ENCODE peak calls at places on chromosomes 1 and 21, in nine cellular contexts. K is GM06990; V is activated B cell treated with CpG ODN at 0.5 μM for 24 hours; T is psoas muscle; I is astrocyte of the cerebellum; E is heart left ventricle; W is RWPE1; J is CD4-positive, alpha-beta T cell; N is BJ. Q is an unnamed sample.

GRCh38 chr1:239189998-239190512 is 196.3 kb upstream of the CHRM3 start:
- DNase-seq in I (no peak), V (no peak), J (no peak), K (no peak), N (no peak), E (no peak), T (no peak), W (no peak), Q (no peak)

GRCh38 chr1:17531682-17532487 is 7.6 kb upstream of the ARHGEF10L start:
- DNase-seq in T (peak), N (no peak), V (no peak), E (peak), I (no peak), J (no peak), W (no peak), K (no peak), Q (no peak)

GRCh38 chr1:229579101-229579651 is 20.7 kb upstream of the ABCB10 start:
- DNase-seq in J (no peak), V (no peak), K (no peak), W (no peak), E (peak), I (no peak), N (no peak), T (no peak), Q (no peak)

GRCh38 chr1:77281491-77282186 is at the start of gene AK5:
- DNase-seq in V (peak), K (peak), I (no peak), T (peak), E (peak), J (peak), N (no peak), W (peak), Q (no peak)

GRCh38 chr1:94357661-94358060 is 60.5 kb upstream of the ABCD3 start:
- DNase-seq in W (no peak), N (no peak), E (no peak), K (no peak), J (no peak), V (no peak), T (no peak), I (no peak), Q (no peak)

GRCh38 chr1:111223126-111223443 is 4.4 kb upstream of the CHI3L2 start:
- DNase-seq in N (no peak), J (no peak), V (no peak), I (no peak), T (no peak), K (no peak), E (no peak), W (no peak), Q (no peak)

GRCh38 chr1:29548091-29548490 is 311.8 kb downstream of the PTPRU start:
- DNase-seq in I (no peak), K (no peak), W (no peak), T (no peak), E (no peak), V (no peak), N (no peak), J (no peak), Q (no peak)

GRCh38 chr1:21234779-21235178 is 55.5 kb downstream of the ECE1 start:
- DNase-seq in V (no peak), W (no peak), N (no peak), I (no peak), E (no peak), T (no peak), J (no peak), K (no peak), Q (no peak)

GRCh38 chr1:116130376-116130775 is 19.2 kb downstream of the MAB21L3 start:
- DNase-seq in K (no peak), J (no peak), T (no peak), I (no peak), V (no peak), E (no peak), N (no peak), W (no peak), Q (no peak)

GRCh38 chr1:31567956-31568570 is 8.3 kb upstream of the TINAGL1 start:
- DNase-seq in V (no peak), K (no peak), N (no peak), E (no peak), T (no peak), J (no peak), I (no peak), W (no peak), Q (no peak)

GRCh38 chr1:73749996-73750395 is 448.0 kb downstream of the LRRIQ3 start:
- DNase-seq in I (no peak), J (no peak), K (no peak), E (no peak), W (no peak), V (no peak), T (no peak), N (no peak), Q (no peak)

GRCh38 chr1:108913105-108913948 is 36.5 kb downstream of the GPSM2 start:
- DNase-seq in W (no peak), V (no peak), J (no peak), T (no peak), I (no peak), E (no peak), K (no peak), N (no peak), Q (no peak)

GRCh38 chr1:38125837-38126520 is 79.4 kb upstream of the POU3F1 start:
- DNase-seq in J (no peak), T (no peak), W (peak), E (no peak), K (no peak), N (no peak), V (no peak), I (no peak), Q (no peak)

GRCh38 chr1:181485276-181486097 is 2.2 kb downstream of the CACNA1E start:
- DNase-seq in N (no peak), E (no peak), K (peak), W (peak), V (no peak), T (no peak), I (no peak), J (no peak), Q (no peak)

GRCh38 chr1:89464008-89464407 is 60.6 kb upstream of the LRRC8B start:
- DNase-seq in E (no peak), I (no peak), N (no peak), J (no peak), K (peak), T (no peak), W (no peak), V (no peak), Q (no peak)

GRCh38 chr1:147389532-147390184 is 147.2 kb downstream of the CHD1L start:
- DNase-seq in T (peak), J (no peak), I (peak), V (no peak), E (no peak), W (peak), N (peak), K (peak), Q (no peak)

GRCh38 chr1:209835782-209836298 is 8.1 kb downstream of the UTP25 start:
- DNase-seq in K (no peak), T (no peak), N (no peak), I (peak), W (no peak), V (no peak), E (no peak), J (no peak), Q (no peak)

GRCh38 chr1:209627349-209628196 is 24.7 kb downstream of the LAMB3 start:
- DNase-seq in K (peak), T (peak), W (no peak), I (peak), E (peak), J (peak), N (no peak), V (peak), Q (no peak)

GRCh38 chr1:87765686-87766085 is 437.0 kb downstream of the LMO4 start:
- DNase-seq in W (no peak), N (no peak), K (no peak), T (no peak), E (no peak), I (no peak), V (no peak), J (no peak), Q (no peak)

GRCh38 chr1:61230523-61230922 is 148.2 kb downstream of the NFIA start:
- DNase-seq in J (no peak), N (no peak), E (no peak), K (no peak), V (no peak), W (no peak), I (no peak), T (no peak), Q (no peak)

GRCh38 chr1:81008298-81008697 is 792.4 kb upstream of the ADGRL2 start:
- DNase-seq in N (no peak), J (no peak), E (no peak), I (no peak), W (no peak), V (no peak), T (no peak), K (no peak), Q (no peak)

GRCh38 chr1:63624911-63625310 is 31.7 kb downstream of the PGM1 start:
- DNase-seq in E (no peak), J (no peak), N (no peak), I (no peak), T (no peak), V (no peak), K (no peak), W (peak), Q (no peak)

GRCh38 chr1:218633238-218633948 is 288.3 kb downstream of the TGFB2 start:
- DNase-seq in K (no peak), V (no peak), W (no peak), E (no peak), T (peak), N (no peak), J (no peak), I (no peak), Q (no peak)

GRCh38 chr1:209095627-209096595 is 487.6 kb upstream of the CAMK1G start:
- DNase-seq in N (peak), T (no peak), W (peak), V (no peak), J (no peak), K (no peak), E (no peak), I (peak), Q (peak)

GRCh38 chr21:16370176-16370575 is 640.4 kb downstream of the USP25 start:
- DNase-seq in T (peak), I (no peak), V (no peak), E (no peak), J (no peak), N (no peak), W (no peak), K (no peak), Q (no peak)

GRCh38 chr1:79252598-79252997 is 246.1 kb upstream of the ADGRL4 start:
- DNase-seq in N (no peak), J (no peak), T (no peak), K (no peak), I (no peak), W (no peak), V (no peak), E (no peak), Q (no peak)

GRCh38 chr1:185480545-185480944 is 163.5 kb upstream of the IVNS1ABP start:
- DNase-seq in I (no peak), V (no peak), E (no peak), N (no peak), T (no peak), W (no peak), K (no peak), J (no peak), Q (no peak)

GRCh38 chr1:201676061-201676644 is 137.2 kb downstream of the NAV1 start:
- DNase-seq in T (peak), I (peak), E (peak), N (no peak), W (no peak), K (no peak), J (no peak), V (no peak), Q (no peak)

GRCh38 chr1:203444077-203444683 is 31.4 kb upstream of the PRELP start:
- DNase-seq in J (no peak), K (no peak), W (no peak), I (no peak), E (no peak), N (no peak), T (no peak), V (no peak), Q (no peak)

GRCh38 chr1:244205171-244205570 is 154.1 kb downstream of the ZBTB18 start:
- DNase-seq in I (no peak), T (no peak), J (no peak), E (no peak), K (no peak), N (no peak), V (no peak), W (no peak), Q (no peak)

GRCh38 chr1:155463865-155464264 is 98.7 kb downstream of the ASH1L start:
- DNase-seq in V (no peak), I (peak), T (no peak), E (no peak), N (peak), K (no peak), W (no peak), J (no peak), Q (peak)

GRCh38 chr1:33152685-33153432 is 29.0 kb downstream of the TRIM62 start:
- DNase-seq in E (peak), W (no peak), T (peak), V (no peak), K (no peak), J (no peak), I (no peak), N (no peak), Q (no peak)

GRCh38 chr21:16072692-16073091 is 342.9 kb downstream of the USP25 start:
- DNase-seq in N (peak), W (no peak), J (no peak), V (no peak), I (peak), E (no peak), K (no peak), T (no peak), Q (no peak)

GRCh38 chr1:36239941-36240637 is 15.8 kb downstream of the THRAP3 start:
- DNase-seq in N (no peak), J (no peak), K (no peak), W (no peak), V (no peak), I (no peak), T (no peak), E (no peak), Q (no peak)

GRCh38 chr1:115767403-115767802 is 1.1 kb downstream of the CASQ2 start:
- DNase-seq in K (no peak), I (no peak), V (no peak), E (no peak), J (no peak), T (peak), W (no peak), N (no peak), Q (no peak)

GRCh38 chr1:110690966-110691365 is 16.2 kb upstream of the KCNA3 start:
- DNase-seq in V (no peak), W (no peak), K (no peak), T (no peak), E (no peak), J (no peak), N (no peak), I (no peak), Q (no peak)

GRCh38 chr1:182783068-182783467 is 6.5 kb upstream of the NPL start:
- DNase-seq in E (no peak), J (no peak), T (no peak), K (no peak), V (no peak), W (no peak), N (no peak), I (no peak), Q (no peak)
- TF ChIP-seq CTCF in E (no peak), J (no peak), T (no peak), K (peak), V (no peak), W (no peak), N (no peak), I (peak), Q (peak)

GRCh38 chr21:28337319-28337718 is 655.4 kb downstream of the LTN1 start:
- DNase-seq in I (peak), K (no peak), W (peak), J (no peak), E (no peak), T (no peak), V (no peak), N (no peak), Q (no peak)
- TF ChIP-seq CTCF in I (peak), K (no peak), W (peak), J (no peak), E (no peak), T (peak), V (no peak), N (no peak), Q (peak)

DNA sequence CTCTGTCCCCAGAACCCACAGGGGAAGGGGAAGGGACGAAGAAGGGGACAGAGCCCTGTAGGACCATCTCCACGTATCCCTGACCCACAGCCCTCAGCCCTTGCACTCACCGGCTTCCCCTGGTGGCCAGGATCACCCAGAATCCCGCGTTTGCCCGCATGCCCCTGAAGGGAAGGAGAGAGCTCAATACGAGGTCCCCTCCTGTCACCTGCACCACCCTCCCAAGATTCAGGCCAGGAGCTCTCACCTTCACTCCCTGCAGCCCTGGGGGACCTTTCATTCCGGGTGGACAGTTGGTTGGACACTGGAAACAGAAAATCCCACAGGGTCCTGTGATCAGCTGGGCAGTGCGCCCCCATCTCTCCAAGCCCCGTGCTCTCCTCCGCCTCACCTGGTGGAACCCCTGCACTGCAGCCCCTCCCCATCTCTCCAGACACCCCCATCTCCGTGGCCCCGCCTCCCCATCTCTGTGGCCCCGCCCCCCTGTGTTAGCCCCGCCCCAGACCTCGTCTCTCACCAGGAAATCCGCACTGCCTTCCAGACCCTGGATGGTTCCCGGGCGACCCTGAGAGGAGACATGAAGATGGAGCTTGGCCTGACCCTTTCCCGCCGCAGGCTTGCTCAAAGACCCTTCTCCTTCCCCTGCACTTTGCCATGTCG is 6.0 kb downstream of the COL9A2 start:
- DNase-seq in J (no peak), E (no peak), T (no peak), W (no peak), N (no peak), K (no peak), V (no peak), I (no peak), Q (no peak)
- TF ChIP-seq CTCF in J (no peak), E (no peak), T (no peak), W (no peak), N (no peak), K (peak), V (no peak), I (no peak), Q (no peak)

GRCh38 chr1:223556414-223557124 is 108.9 kb downstream of the CAPN8 start:
- DNase-seq in J (no peak), E (no peak), K (peak), N (no peak), W (peak), V (no peak), I (no peak), T (peak), Q (no peak)
- TF ChIP-seq CTCF in J (no peak), E (peak), K (peak), N (peak), W (no peak), V (no peak), I (peak), T (peak), Q (peak)

GRCh38 chr1:62337785-62338631 is 18.8 kb upstream of the KANK4 start:
- DNase-seq in V (no peak), I (no peak), N (no peak), T (no peak), K (no peak), W (no peak), J (no peak), E (no peak), Q (no peak)
- TF ChIP-seq CTCF in V (no peak), I (peak), N (no peak), T (no peak), K (no peak), W (no peak), J (no peak), E (no peak), Q (no peak)

Q was measured in kidney epithelial cell.